ENCODE peak calls at places on chromosome X, in six cellular contexts. G is HepG2, C is A549, T is IMR-90, P is K562, E is GM12878. S is an unnamed sample.

GRCh38 chrX:8738588-8739189 is 6.8 kb upstream of the ANOS1 start:
- DNase-seq in P (peak), C (no peak), E (no peak), G (peak), T (peak), S (no peak)

GRCh38 chrX:135497736-135498135 is 22.7 kb upstream of the INTS6L start:
- DNase-seq in T (no peak), C (no peak), P (no peak), E (no peak), G (no peak), S (no peak)

GRCh38 chrX:154059729-154060245 is 37.7 kb downstream of the MECP2 start:
- DNase-seq in C (no peak), P (no peak), T (no peak), G (no peak), E (no peak), S (no peak)

GRCh38 chrX:85859426-85859825 is 187.9 kb downstream of the CHM start:
- DNase-seq in T (peak), P (no peak), E (no peak), C (no peak), G (no peak), S (no peak)

GRCh38 chrX:2708016-2708415 is 16.9 kb downstream of the CD99 start:
- DNase-seq in C (no peak), T (no peak), G (no peak), P (no peak), E (no peak), S (no peak)

GRCh38 chrX:150464001-150464400 is 100.9 kb downstream of the MAMLD1 start:
- DNase-seq in C (no peak), P (no peak), E (no peak), G (no peak), T (no peak), S (no peak)

GRCh38 chrX:10938371-10938982 is 172.7 kb upstream of the HCCS start:
- DNase-seq in E (no peak), G (no peak), P (no peak), T (peak), C (no peak), S (no peak)

GRCh38 chrX:43008356-43008755 is 230.4 kb upstream of the PPP1R2C start:
- DNase-seq in E (no peak), P (no peak), G (no peak), T (no peak), C (no peak), S (no peak)

GRCh38 chrX:30039768-30040167 is 175.6 kb upstream of the MAGEB2 start:
- DNase-seq in T (peak), G (no peak), E (no peak), P (no peak), C (no peak), S (no peak)

GRCh38 chrX:148530464-148531077 is 30.2 kb downstream of the AFF2 start:
- DNase-seq in P (no peak), C (no peak), T (peak), G (no peak), E (no peak), S (no peak)

GRCh38 chrX:31228909-31229308 is 157.1 kb upstream of the FTHL17 start:
- DNase-seq in T (peak), C (no peak), G (no peak), P (no peak), E (peak), S (no peak)

GRCh38 chrX:134002921-134003615 is 17.7 kb upstream of the GPC3 start:
- DNase-seq in P (no peak), G (no peak), C (no peak), E (no peak), T (no peak), S (no peak)

GRCh38 chrX:74382613-74383012 is 38.7 kb upstream of the SLC16A2 start:
- DNase-seq in C (peak), G (peak), E (peak), T (peak), P (peak), S (peak)

GRCh38 chrX:71178908-71179307 is 34.3 kb downstream of the NLGN3 start:
- DNase-seq in P (peak), T (peak), C (peak), E (peak), G (peak), S (peak)

GRCh38 chrX:45202171-45202570 is 1.5 kb upstream of the DIPK2B start:
- DNase-seq in C (no peak), P (no peak), T (no peak), G (no peak), E (no peak), S (no peak)

GRCh38 chrX:18873189-18873791 is 110.6 kb downstream of the PHKA2 start:
- DNase-seq in P (no peak), C (peak), T (peak), G (no peak), E (no peak), S (no peak)

GRCh38 chrX:108131471-108131870 is 39.9 kb downstream of the ATG4A start:
- DNase-seq in G (no peak), C (peak), T (peak), P (peak), E (no peak), S (no peak)

GRCh38 chrX:1205681-1206611 is 6.5 kb downstream of the CRLF2 start:
- DNase-seq in C (peak), T (peak), E (no peak), G (no peak), P (no peak), S (peak)

GRCh38 chrX:18702362-18703195 is 4.9 kb upstream of the PPEF1 start:
- DNase-seq in G (no peak), P (no peak), T (peak), E (no peak), C (peak), S (no peak)

DNA sequence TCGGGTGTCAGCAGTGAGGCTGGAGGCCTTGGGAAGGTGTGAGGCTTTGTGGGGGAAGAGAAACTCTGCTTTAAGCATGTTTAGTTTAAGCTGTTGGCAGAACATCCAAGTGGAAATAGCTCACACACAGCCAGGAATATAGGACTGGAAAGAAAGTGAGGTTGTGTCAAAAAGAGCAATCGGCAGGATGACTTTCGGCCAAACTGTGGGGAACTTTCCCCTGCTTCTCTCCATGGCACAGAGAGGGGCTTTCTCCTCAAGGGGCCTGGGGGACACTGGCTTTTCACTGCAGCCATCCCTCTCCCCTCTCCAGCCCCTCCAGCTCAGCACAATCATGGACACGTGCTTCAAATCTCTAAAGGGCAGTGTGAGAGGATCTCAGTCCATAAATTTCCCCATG is 8.0 kb upstream of the CITED1 start:
- DNase-seq in P (no peak), E (no peak), G (no peak), C (no peak), T (no peak), S (no peak)
- TF ChIP-seq BHLHE40 in P (no peak), E (no peak), G (no peak), C (no peak), T (no peak), S (no peak)

GRCh38 chrX:112766774-112767173 is 73.9 kb downstream of the AMOT start:
- DNase-seq in T (no peak), E (no peak), C (no peak), G (no peak), P (no peak), S (no peak)

GRCh38 chrX:112760697-112761096 is 79.9 kb downstream of the AMOT start:
- DNase-seq in C (no peak), G (no peak), T (peak), E (peak), P (no peak), S (no peak)

GRCh38 chrX:112759512-112759911 is 79.8 kb upstream of the LHFPL1 start:
- DNase-seq in G (no peak), T (no peak), C (no peak), E (no peak), P (no peak), S (no peak)

DNA sequence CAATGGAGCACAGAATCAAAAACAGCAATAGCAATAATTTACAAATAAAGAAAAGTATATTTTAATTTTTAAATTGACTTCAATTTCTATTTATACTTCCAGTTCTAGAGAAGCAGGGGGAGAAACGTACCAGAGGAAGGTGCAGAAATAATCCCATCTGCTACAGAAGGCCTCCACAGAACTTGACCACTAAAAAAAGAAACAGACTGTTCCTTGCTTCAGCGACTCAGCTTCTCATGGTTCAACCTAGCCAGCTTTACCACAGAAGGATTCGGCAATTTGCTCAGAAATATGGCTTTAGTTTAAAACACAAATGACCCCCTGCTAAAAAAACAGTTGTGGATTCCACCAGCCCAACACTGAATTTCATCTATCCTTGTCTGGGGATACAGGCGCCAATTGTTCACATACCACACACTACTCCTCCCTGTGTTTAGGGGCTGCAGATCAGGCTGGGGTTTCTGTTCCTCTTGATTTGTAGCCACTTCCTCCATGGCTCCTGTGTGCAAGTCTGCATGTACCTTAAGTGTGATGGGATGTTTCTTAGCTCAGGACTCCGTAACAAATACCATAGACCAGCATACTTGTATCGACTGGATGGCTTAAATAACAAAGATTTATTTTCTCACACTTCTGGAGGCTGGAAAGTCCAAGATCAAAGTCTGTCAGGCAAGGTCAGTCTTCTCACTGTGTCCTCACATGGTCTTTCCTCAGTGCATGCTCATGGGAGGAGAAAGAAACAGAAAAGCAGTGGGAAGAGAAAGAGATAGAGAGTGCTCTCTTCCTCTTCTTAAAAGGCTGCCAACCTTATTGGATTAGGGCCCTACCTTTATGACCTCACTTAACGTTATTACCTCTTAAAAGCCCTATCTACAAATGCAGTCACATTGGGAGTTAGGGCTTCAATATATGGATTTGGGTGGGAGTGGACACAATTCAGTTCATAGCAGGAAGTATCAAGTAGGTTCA is 79.1 kb downstream of the AMOT start:
- DNase-seq in G (no peak), T (no peak), E (peak), C (no peak), P (no peak), S (no peak)
- TF ChIP-seq BHLHE40 in G (no peak), T (no peak), E (no peak), C (no peak), P (no peak), S (no peak)

GRCh38 chrX:63746715-63747114 is 38.3 kb downstream of the ARHGEF9 start:
- DNase-seq in E (no peak), T (no peak), P (no peak), G (no peak), C (no peak), S (no peak)
- TF ChIP-seq BHLHE40 in E (no peak), T (no peak), P (no peak), G (no peak), C (no peak), S (no peak)

GRCh38 chrX:22081475-22082092 is 49.5 kb downstream of the PHEX start:
- DNase-seq in C (no peak), G (peak), P (peak), E (no peak), T (peak), S (peak)
- TF ChIP-seq BHLHE40 in C (no peak), G (no peak), P (no peak), E (no peak), T (no peak), S (no peak)